ENCODE peak calls at places on chromosomes 16 and 17, in nine cellular contexts. One of them, this sample, is unnamed.

GRCh38 chr17:40307001-40307690 is 1.8 kb upstream of the RARA start:
- ATAC-seq in CD4-positive, CD25-positive, alpha-beta regulatory T cell: no peak
- ATAC-seq in Right ventricle myocardium inferior: no peak
- ATAC-seq in effector memory CD8-positive, alpha-beta T cell: peak; percentile 23
- ATAC-seq in T-cell: no peak
- ATAC-seq in activated CD4-positive, CD25-positive, alpha-beta regulatory T cell treated with anti-CD3 and anti-CD28 coated beads, Interleukin-2, amount 50 U/mL, for 24 hours: no peak
- ATAC-seq in heart right ventricle: no peak
- ATAC-seq in CD8-positive, alpha-beta T cell: no peak
- ATAC-seq in naive thymus-derived CD8-positive, alpha-beta T cell: peak; percentile 8
- ATAC-seq in this sample: no peak

GRCh38 chr16:89545044-89545830 is 15.2 kb upstream of the RPL13 start:
- ATAC-seq in T-cell: no peak
- ATAC-seq in effector memory CD8-positive, alpha-beta T cell: no peak
- ATAC-seq in Right ventricle myocardium inferior: no peak
- ATAC-seq in activated CD4-positive, CD25-positive, alpha-beta regulatory T cell treated with anti-CD3 and anti-CD28 coated beads, Interleukin-2, amount 50 U/mL, for 24 hours: no peak
- ATAC-seq in CD8-positive, alpha-beta T cell: no peak
- ATAC-seq in CD4-positive, CD25-positive, alpha-beta regulatory T cell: no peak
- ATAC-seq in heart right ventricle: no peak
- ATAC-seq in naive thymus-derived CD8-positive, alpha-beta T cell: no peak
- ATAC-seq in this sample: no peak

GRCh38 chr16:75550211-75550662 is 5.8 kb downstream of the TMEM231 start:
- ATAC-seq in CD4-positive, CD25-positive, alpha-beta regulatory T cell: peak; percentile 16
- ATAC-seq in heart right ventricle: peak; percentile 90
- ATAC-seq in CD8-positive, alpha-beta T cell: no peak
- ATAC-seq in activated CD4-positive, CD25-positive, alpha-beta regulatory T cell treated with anti-CD3 and anti-CD28 coated beads, Interleukin-2, amount 50 U/mL, for 24 hours: peak; percentile 43
- ATAC-seq in naive thymus-derived CD8-positive, alpha-beta T cell: no peak
- ATAC-seq in effector memory CD8-positive, alpha-beta T cell: peak; percentile 61
- ATAC-seq in T-cell: no peak
- ATAC-seq in Right ventricle myocardium inferior: peak; percentile 44
- ATAC-seq in this sample: peak; percentile 60

GRCh38 chr17:34979650-34980352 is 511 bp upstream of the LIG3 start:
- ATAC-seq in Right ventricle myocardium inferior: no peak
- ATAC-seq in CD8-positive, alpha-beta T cell: no peak
- ATAC-seq in naive thymus-derived CD8-positive, alpha-beta T cell: no peak
- ATAC-seq in T-cell: no peak
- ATAC-seq in heart right ventricle: peak; percentile 10
- ATAC-seq in activated CD4-positive, CD25-positive, alpha-beta regulatory T cell treated with anti-CD3 and anti-CD28 coated beads, Interleukin-2, amount 50 U/mL, for 24 hours: no peak
- ATAC-seq in CD4-positive, CD25-positive, alpha-beta regulatory T cell: no peak
- ATAC-seq in effector memory CD8-positive, alpha-beta T cell: no peak
- ATAC-seq in this sample: no peak

GRCh38 chr16:10949424-10949970 is 5.1 kb downstream of the CLEC16A start:
- ATAC-seq in CD4-positive, CD25-positive, alpha-beta regulatory T cell: peak; percentile 77
- ATAC-seq in CD8-positive, alpha-beta T cell: peak; percentile 79
- ATAC-seq in Right ventricle myocardium inferior: no peak
- ATAC-seq in effector memory CD8-positive, alpha-beta T cell: peak; percentile 56
- ATAC-seq in T-cell: peak; percentile 69
- ATAC-seq in naive thymus-derived CD8-positive, alpha-beta T cell: peak; percentile 67
- ATAC-seq in activated CD4-positive, CD25-positive, alpha-beta regulatory T cell treated with anti-CD3 and anti-CD28 coated beads, Interleukin-2, amount 50 U/mL, for 24 hours: peak; percentile 58
- ATAC-seq in heart right ventricle: no peak
- ATAC-seq in this sample: peak; percentile 95

GRCh38 chr16:87877942-87878507 is 8.7 kb upstream of the SLC7A5 start:
- ATAC-seq in naive thymus-derived CD8-positive, alpha-beta T cell: no peak
- ATAC-seq in T-cell: no peak
- ATAC-seq in CD8-positive, alpha-beta T cell: no peak
- ATAC-seq in effector memory CD8-positive, alpha-beta T cell: peak; percentile 31
- ATAC-seq in heart right ventricle: no peak
- ATAC-seq in activated CD4-positive, CD25-positive, alpha-beta regulatory T cell treated with anti-CD3 and anti-CD28 coated beads, Interleukin-2, amount 50 U/mL, for 24 hours: no peak
- ATAC-seq in Right ventricle myocardium inferior: no peak
- ATAC-seq in CD4-positive, CD25-positive, alpha-beta regulatory T cell: no peak
- ATAC-seq in this sample: no peak

GRCh38 chr16:67268136-67268579 is 11.2 kb upstream of the PLEKHG4 start:
- ATAC-seq in naive thymus-derived CD8-positive, alpha-beta T cell: no peak
- ATAC-seq in Right ventricle myocardium inferior: peak; percentile 75
- ATAC-seq in T-cell: no peak
- ATAC-seq in heart right ventricle: peak; percentile 59
- ATAC-seq in CD8-positive, alpha-beta T cell: no peak
- ATAC-seq in activated CD4-positive, CD25-positive, alpha-beta regulatory T cell treated with anti-CD3 and anti-CD28 coated beads, Interleukin-2, amount 50 U/mL, for 24 hours: no peak
- ATAC-seq in effector memory CD8-positive, alpha-beta T cell: no peak
- ATAC-seq in CD4-positive, CD25-positive, alpha-beta regulatory T cell: no peak
- ATAC-seq in this sample: no peak

GRCh38 chr17:60073621-60074020 is 5.1 kb downstream of the HEATR6 start:
- ATAC-seq in activated CD4-positive, CD25-positive, alpha-beta regulatory T cell treated with anti-CD3 and anti-CD28 coated beads, Interleukin-2, amount 50 U/mL, for 24 hours: no peak
- ATAC-seq in effector memory CD8-positive, alpha-beta T cell: no peak
- ATAC-seq in T-cell: no peak
- ATAC-seq in Right ventricle myocardium inferior: no peak
- ATAC-seq in CD8-positive, alpha-beta T cell: no peak
- ATAC-seq in heart right ventricle: no peak
- ATAC-seq in naive thymus-derived CD8-positive, alpha-beta T cell: no peak
- ATAC-seq in CD4-positive, CD25-positive, alpha-beta regulatory T cell: no peak
- ATAC-seq in this sample: no peak

GRCh38 chr16:58464047-58464915 is 35.7 kb upstream of the NDRG4 start:
- ATAC-seq in heart right ventricle: peak; percentile 61
- ATAC-seq in activated CD4-positive, CD25-positive, alpha-beta regulatory T cell treated with anti-CD3 and anti-CD28 coated beads, Interleukin-2, amount 50 U/mL, for 24 hours: no peak
- ATAC-seq in CD4-positive, CD25-positive, alpha-beta regulatory T cell: no peak
- ATAC-seq in naive thymus-derived CD8-positive, alpha-beta T cell: peak; percentile 52
- ATAC-seq in Right ventricle myocardium inferior: peak; percentile 48
- ATAC-seq in T-cell: peak; percentile 22
- ATAC-seq in CD8-positive, alpha-beta T cell: no peak
- ATAC-seq in effector memory CD8-positive, alpha-beta T cell: no peak
- ATAC-seq in this sample: no peak

GRCh38 chr16:18782697-18783429 is 7.3 kb downstream of the RPS15A start:
- ATAC-seq in effector memory CD8-positive, alpha-beta T cell: peak; percentile 64
- ATAC-seq in activated CD4-positive, CD25-positive, alpha-beta regulatory T cell treated with anti-CD3 and anti-CD28 coated beads, Interleukin-2, amount 50 U/mL, for 24 hours: peak; percentile 44
- ATAC-seq in CD4-positive, CD25-positive, alpha-beta regulatory T cell: peak; percentile 64
- ATAC-seq in heart right ventricle: no peak
- ATAC-seq in Right ventricle myocardium inferior: no peak
- ATAC-seq in naive thymus-derived CD8-positive, alpha-beta T cell: peak; percentile 23
- ATAC-seq in CD8-positive, alpha-beta T cell: peak; percentile 72
- ATAC-seq in T-cell: no peak
- ATAC-seq in this sample: no peak

GRCh38 chr17:39143552-39144093 is 7.8 kb downstream of the PLXDC1 start:
- ATAC-seq in CD4-positive, CD25-positive, alpha-beta regulatory T cell: no peak
- ATAC-seq in activated CD4-positive, CD25-positive, alpha-beta regulatory T cell treated with anti-CD3 and anti-CD28 coated beads, Interleukin-2, amount 50 U/mL, for 24 hours: no peak
- ATAC-seq in CD8-positive, alpha-beta T cell: no peak
- ATAC-seq in heart right ventricle: peak; percentile 69
- ATAC-seq in effector memory CD8-positive, alpha-beta T cell: no peak
- ATAC-seq in T-cell: no peak
- ATAC-seq in Right ventricle myocardium inferior: peak; percentile 77
- ATAC-seq in naive thymus-derived CD8-positive, alpha-beta T cell: no peak
- ATAC-seq in this sample: no peak

GRCh38 chr16:31177136-31177535 is 2.8 kb upstream of the FUS start:
- ATAC-seq in heart right ventricle: no peak
- ATAC-seq in T-cell: peak; percentile 12
- ATAC-seq in CD8-positive, alpha-beta T cell: peak; percentile 24
- ATAC-seq in naive thymus-derived CD8-positive, alpha-beta T cell: peak; percentile 48
- ATAC-seq in effector memory CD8-positive, alpha-beta T cell: peak; percentile 31
- ATAC-seq in CD4-positive, CD25-positive, alpha-beta regulatory T cell: peak; percentile 30
- ATAC-seq in activated CD4-positive, CD25-positive, alpha-beta regulatory T cell treated with anti-CD3 and anti-CD28 coated beads, Interleukin-2, amount 50 U/mL, for 24 hours: peak; percentile 3
- ATAC-seq in Right ventricle myocardium inferior: no peak
- ATAC-seq in this sample: no peak

GRCh38 chr17:40459646-40460584 is 16.7 kb downstream of the IGFBP4 start:
- ATAC-seq in effector memory CD8-positive, alpha-beta T cell: no peak
- ATAC-seq in naive thymus-derived CD8-positive, alpha-beta T cell: no peak
- ATAC-seq in heart right ventricle: no peak
- ATAC-seq in activated CD4-positive, CD25-positive, alpha-beta regulatory T cell treated with anti-CD3 and anti-CD28 coated beads, Interleukin-2, amount 50 U/mL, for 24 hours: no peak
- ATAC-seq in CD8-positive, alpha-beta T cell: no peak
- ATAC-seq in Right ventricle myocardium inferior: no peak
- ATAC-seq in CD4-positive, CD25-positive, alpha-beta regulatory T cell: no peak
- ATAC-seq in T-cell: no peak
- ATAC-seq in this sample: no peak

GRCh38 chr16:50956637-50957036 is 194.4 kb downstream of the SALL1 start:
- ATAC-seq in Right ventricle myocardium inferior: no peak
- ATAC-seq in T-cell: no peak
- ATAC-seq in CD8-positive, alpha-beta T cell: no peak
- ATAC-seq in CD4-positive, CD25-positive, alpha-beta regulatory T cell: no peak
- ATAC-seq in activated CD4-positive, CD25-positive, alpha-beta regulatory T cell treated with anti-CD3 and anti-CD28 coated beads, Interleukin-2, amount 50 U/mL, for 24 hours: no peak
- ATAC-seq in effector memory CD8-positive, alpha-beta T cell: no peak
- ATAC-seq in naive thymus-derived CD8-positive, alpha-beta T cell: no peak
- ATAC-seq in heart right ventricle: no peak
- ATAC-seq in this sample: no peak

GRCh38 chr17:74760404-74761105 is 12.1 kb downstream of the NHERF1 start:
- ATAC-seq in CD4-positive, CD25-positive, alpha-beta regulatory T cell: no peak
- ATAC-seq in Right ventricle myocardium inferior: peak; percentile 15
- ATAC-seq in effector memory CD8-positive, alpha-beta T cell: no peak
- ATAC-seq in naive thymus-derived CD8-positive, alpha-beta T cell: no peak
- ATAC-seq in T-cell: no peak
- ATAC-seq in CD8-positive, alpha-beta T cell: no peak
- ATAC-seq in heart right ventricle: no peak
- ATAC-seq in activated CD4-positive, CD25-positive, alpha-beta regulatory T cell treated with anti-CD3 and anti-CD28 coated beads, Interleukin-2, amount 50 U/mL, for 24 hours: no peak
- ATAC-seq in this sample: no peak

GRCh38 chr17:77468897-77469296 is 328.1 kb downstream of the SEC14L1 start:
- ATAC-seq in effector memory CD8-positive, alpha-beta T cell: no peak
- ATAC-seq in activated CD4-positive, CD25-positive, alpha-beta regulatory T cell treated with anti-CD3 and anti-CD28 coated beads, Interleukin-2, amount 50 U/mL, for 24 hours: no peak
- ATAC-seq in T-cell: no peak
- ATAC-seq in CD8-positive, alpha-beta T cell: no peak
- ATAC-seq in Right ventricle myocardium inferior: no peak
- ATAC-seq in CD4-positive, CD25-positive, alpha-beta regulatory T cell: no peak
- ATAC-seq in heart right ventricle: no peak
- ATAC-seq in naive thymus-derived CD8-positive, alpha-beta T cell: no peak
- ATAC-seq in this sample: no peak

GRCh38 chr17:56808503-56808902 is 25.2 kb downstream of the C17orf67 start:
- ATAC-seq in effector memory CD8-positive, alpha-beta T cell: no peak
- ATAC-seq in CD4-positive, CD25-positive, alpha-beta regulatory T cell: no peak
- ATAC-seq in activated CD4-positive, CD25-positive, alpha-beta regulatory T cell treated with anti-CD3 and anti-CD28 coated beads, Interleukin-2, amount 50 U/mL, for 24 hours: no peak
- ATAC-seq in heart right ventricle: no peak
- ATAC-seq in CD8-positive, alpha-beta T cell: no peak
- ATAC-seq in Right ventricle myocardium inferior: no peak
- ATAC-seq in T-cell: no peak
- ATAC-seq in naive thymus-derived CD8-positive, alpha-beta T cell: no peak
- ATAC-seq in this sample: no peak

GRCh38 chr17:34435182-34435928 is 72.3 kb upstream of the CCL1 start:
- ATAC-seq in CD4-positive, CD25-positive, alpha-beta regulatory T cell: no peak
- ATAC-seq in heart right ventricle: no peak
- ATAC-seq in effector memory CD8-positive, alpha-beta T cell: no peak
- ATAC-seq in naive thymus-derived CD8-positive, alpha-beta T cell: no peak
- ATAC-seq in T-cell: no peak
- ATAC-seq in activated CD4-positive, CD25-positive, alpha-beta regulatory T cell treated with anti-CD3 and anti-CD28 coated beads, Interleukin-2, amount 50 U/mL, for 24 hours: no peak
- ATAC-seq in Right ventricle myocardium inferior: no peak
- ATAC-seq in CD8-positive, alpha-beta T cell: no peak
- ATAC-seq in this sample: no peak

GRCh38 chr16:9428355-9429005 is 337.0 kb downstream of the HAPSTR1 start:
- ATAC-seq in CD8-positive, alpha-beta T cell: no peak
- ATAC-seq in heart right ventricle: no peak
- ATAC-seq in activated CD4-positive, CD25-positive, alpha-beta regulatory T cell treated with anti-CD3 and anti-CD28 coated beads, Interleukin-2, amount 50 U/mL, for 24 hours: no peak
- ATAC-seq in effector memory CD8-positive, alpha-beta T cell: no peak
- ATAC-seq in Right ventricle myocardium inferior: no peak
- ATAC-seq in T-cell: no peak
- ATAC-seq in naive thymus-derived CD8-positive, alpha-beta T cell: no peak
- ATAC-seq in CD4-positive, CD25-positive, alpha-beta regulatory T cell: no peak
- ATAC-seq in this sample: no peak

GRCh38 chr17:71764507-71764906 is 356.3 kb upstream of the SOX9 start:
- ATAC-seq in effector memory CD8-positive, alpha-beta T cell: no peak
- ATAC-seq in naive thymus-derived CD8-positive, alpha-beta T cell: no peak
- ATAC-seq in heart right ventricle: no peak
- ATAC-seq in T-cell: no peak
- ATAC-seq in CD8-positive, alpha-beta T cell: no peak
- ATAC-seq in activated CD4-positive, CD25-positive, alpha-beta regulatory T cell treated with anti-CD3 and anti-CD28 coated beads, Interleukin-2, amount 50 U/mL, for 24 hours: no peak
- ATAC-seq in Right ventricle myocardium inferior: no peak
- ATAC-seq in CD4-positive, CD25-positive, alpha-beta regulatory T cell: no peak
- ATAC-seq in this sample: no peak

GRCh38 chr16:25875956-25876608 is 184.3 kb downstream of the HS3ST4 start:
- ATAC-seq in naive thymus-derived CD8-positive, alpha-beta T cell: no peak
- ATAC-seq in CD4-positive, CD25-positive, alpha-beta regulatory T cell: no peak
- ATAC-seq in Right ventricle myocardium inferior: no peak
- ATAC-seq in CD8-positive, alpha-beta T cell: no peak
- ATAC-seq in effector memory CD8-positive, alpha-beta T cell: no peak
- ATAC-seq in heart right ventricle: no peak
- ATAC-seq in activated CD4-positive, CD25-positive, alpha-beta regulatory T cell treated with anti-CD3 and anti-CD28 coated beads, Interleukin-2, amount 50 U/mL, for 24 hours: no peak
- ATAC-seq in T-cell: no peak
- ATAC-seq in this sample: no peak

GRCh38 chr17:74408262-74408661 is 23.6 kb upstream of the GPRC5C start:
- ATAC-seq in T-cell: no peak
- ATAC-seq in Right ventricle myocardium inferior: no peak
- ATAC-seq in effector memory CD8-positive, alpha-beta T cell: no peak
- ATAC-seq in activated CD4-positive, CD25-positive, alpha-beta regulatory T cell treated with anti-CD3 and anti-CD28 coated beads, Interleukin-2, amount 50 U/mL, for 24 hours: no peak
- ATAC-seq in CD4-positive, CD25-positive, alpha-beta regulatory T cell: no peak
- ATAC-seq in CD8-positive, alpha-beta T cell: no peak
- ATAC-seq in naive thymus-derived CD8-positive, alpha-beta T cell: no peak
- ATAC-seq in heart right ventricle: no peak
- ATAC-seq in this sample: no peak